ENCODE peak calls at places on chromosomes 2 and 18, in nine cellular contexts. N is GM04504, U is activated T-cell treated with anti-CD3 and anti-CD28 coated beads for 1 hour, O is endothelial cell of umbilical vein, V is A549, C is Peyer's patch, M is astrocyte of the spinal cord, D is occipital lobe, K is GDM1. H is an unnamed sample.

GRCh38 chr18:68803371-68803770 is 5.5 kb downstream of the CCDC102B start:
- DNase-seq in M (peak; percentile 84), N (peak; percentile 88), D (peak; percentile 1), V (no peak), C (peak; percentile 46), U (no peak), K (no peak), O (no peak), H (no peak)

GRCh38 chr2:170816499-170817246 is at the start of gene GAD1:
- DNase-seq in K (peak; percentile 44), O (peak; percentile 63), V (peak; percentile 56), M (peak; percentile 32), C (peak; percentile 72), D (no peak), U (no peak), N (no peak), H (peak; percentile 87)

GRCh38 chr2:128473175-128474013 is 154.7 kb upstream of the HS6ST1 start:
- DNase-seq in C (no peak), V (no peak), O (no peak), D (no peak), M (peak; percentile 2), N (peak; percentile 66), K (peak; percentile 98), U (no peak), H (peak; percentile 76)

GRCh38 chr2:148302526-148302925 is 281.6 kb downstream of the MBD5 start:
- DNase-seq in U (no peak), N (no peak), D (no peak), O (no peak), V (no peak), K (no peak), C (no peak), M (no peak), H (no peak)

GRCh38 chr2:43890855-43891254 is 52.1 kb downstream of the ABCG8 start:
- DNase-seq in M (peak; percentile 43), U (no peak), C (no peak), O (no peak), D (no peak), V (no peak), N (no peak), K (no peak), H (no peak)

GRCh38 chr2:121790276-121790956 is 35.0 kb downstream of the TSN start:
- DNase-seq in C (no peak), M (peak; percentile 87), O (no peak), D (no peak), U (no peak), K (no peak), V (peak; percentile 43), N (peak; percentile 66), H (no peak)

GRCh38 chr2:60629801-60630385 is 76.4 kb upstream of the BCL11A start:
- DNase-seq in D (no peak), M (no peak), V (no peak), O (no peak), C (no peak), K (no peak), U (no peak), N (no peak), H (no peak)

GRCh38 chr2:182827182-182827879 is 39.1 kb downstream of the FRZB start:
- DNase-seq in V (no peak), D (no peak), C (no peak), M (peak; percentile 45), N (no peak), U (no peak), K (no peak), O (no peak), H (no peak)

GRCh38 chr2:226585130-226585561 is 214.5 kb downstream of the IRS1 start:
- DNase-seq in O (no peak), K (no peak), D (no peak), N (no peak), U (no peak), M (no peak), V (no peak), C (no peak), H (no peak)

GRCh38 chr2:52368141-52368540 is 1336.2 kb upstream of the NRXN1 start:
- DNase-seq in D (no peak), V (no peak), O (no peak), K (no peak), C (no peak), U (no peak), N (no peak), M (no peak), H (no peak)

GRCh38 chr2:216636570-216637450 is 3.6 kb downstream of the IGFBP2 start:
- DNase-seq in D (peak; percentile 38), V (peak; percentile 67), M (peak; percentile 62), N (no peak), K (no peak), U (no peak), O (peak; percentile 44), C (peak; percentile 83), H (peak; percentile 27)

GRCh38 chr2:114661926-114662670 is 219.7 kb downstream of the DPP10 start:
- DNase-seq in N (no peak), K (no peak), U (no peak), M (no peak), V (no peak), C (peak; percentile 44), D (peak; percentile 11), O (no peak), H (peak; percentile 28)

GRCh38 chr2:96153291-96153713 is 8.1 kb upstream of the DUSP2 start:
- DNase-seq in U (no peak), C (no peak), N (no peak), O (no peak), V (no peak), M (no peak), D (no peak), K (no peak), H (no peak)

GRCh38 chr2:1538663-1539062 is 125.4 kb downstream of the TPO start:
- DNase-seq in V (peak; percentile 53), C (no peak), U (no peak), K (no peak), O (no peak), N (no peak), D (no peak), M (peak; percentile 22), H (peak; percentile 38)

GRCh38 chr2:231708773-231709635 is 679 bp downstream of the PTMA start:
- DNase-seq in K (no peak), V (no peak), D (peak; percentile 47), C (peak; percentile 74), O (peak; percentile 46), N (no peak), M (peak; percentile 35), U (peak; percentile 48), H (peak; percentile 69)

GRCh38 chr2:191051825-191052778 is 38.1 kb upstream of the STAT1 start:
- DNase-seq in U (no peak), K (peak; percentile 31), D (no peak), M (peak; percentile 71), C (no peak), O (peak; percentile 75), V (no peak), N (no peak), H (peak; percentile 26)

GRCh38 chr2:236947294-236947693 is 138.4 kb upstream of the COPS8 start:
- DNase-seq in M (no peak), C (no peak), D (no peak), V (no peak), U (no peak), O (no peak), K (no peak), N (no peak), H (no peak)

GRCh38 chr2:48395658-48396057 is 134.3 kb upstream of the STON1 start:
- DNase-seq in C (no peak), D (no peak), O (no peak), N (no peak), U (no peak), M (no peak), K (no peak), V (no peak), H (no peak)

GRCh38 chr18:44819944-44820510 is 139.3 kb downstream of the SETBP1 start:
- DNase-seq in M (no peak), N (no peak), K (no peak), U (no peak), O (no peak), V (no peak), C (no peak), D (no peak), H (no peak)

GRCh38 chr2:101120124-101120996 is 30.8 kb downstream of the TBC1D8 start:
- DNase-seq in U (no peak), D (no peak), K (no peak), V (peak; percentile 49), M (peak; percentile 61), O (peak; percentile 76), N (peak; percentile 51), C (peak; percentile 83), H (no peak)

GRCh38 chr2:48209214-48209885 is 303.1 kb upstream of the FBXO11 start:
- DNase-seq in C (no peak), M (no peak), O (peak; percentile 53), D (no peak), V (no peak), K (no peak), N (peak; percentile 23), U (no peak), H (no peak)

GRCh38 chr18:26082475-26082874 is 7.9 kb downstream of the SS18 start:
- DNase-seq in C (no peak), N (no peak), U (no peak), M (peak; percentile 22), O (no peak), V (no peak), K (no peak), D (no peak), H (no peak)

GRCh38 chr18:12886498-12887126 is 2.6 kb upstream of the PTPN2 start:
- DNase-seq in K (no peak), N (no peak), D (no peak), O (no peak), M (no peak), V (no peak), U (no peak), C (no peak), H (peak; percentile 28)

GRCh38 chr2:40642726-40643125 is 190.8 kb upstream of the SLC8A1 start:
- DNase-seq in K (no peak), U (no peak), O (no peak), D (no peak), N (no peak), M (no peak), C (no peak), V (no peak), H (no peak)

GRCh38 chr2:26462100-26462499 is 15.8 kb downstream of the OTOF start:
- DNase-seq in U (no peak), C (no peak), K (no peak), V (no peak), M (no peak), D (no peak), O (no peak), N (no peak), H (peak; percentile 2)

GRCh38 chr18:70221156-70221910 is 15.8 kb upstream of the RTTN start:
- DNase-seq in N (no peak), M (no peak), C (no peak), O (no peak), V (no peak), D (peak; percentile 21), K (no peak), U (no peak), H (no peak)

GRCh38 chr2:218578272-218578877 is 9.7 kb downstream of the CNOT9 start:
- DNase-seq in V (no peak), C (no peak), D (no peak), O (no peak), K (no peak), M (no peak), U (no peak), N (no peak), H (no peak)

GRCh38 chr18:23369231-23369630 is 83.9 kb upstream of the RIOK3 start:
- DNase-seq in O (peak; percentile 77), D (no peak), N (no peak), V (no peak), C (no peak), K (no peak), M (no peak), U (no peak), H (no peak)

GRCh38 chr18:58364867-58365533 is 263.9 kb downstream of the ALPK2 start:
- DNase-seq in O (no peak), D (no peak), U (no peak), K (no peak), M (peak; percentile 89), N (peak; percentile 28), C (no peak), V (no peak), H (no peak)

GRCh38 chr18:23166863-23167531 is 31.7 kb downstream of the CABLES1 start:
- DNase-seq in D (no peak), U (no peak), O (peak; percentile 50), K (no peak), N (no peak), V (no peak), C (no peak), M (no peak), H (no peak)

GRCh38 chr18:44715841-44716240 is 35.2 kb downstream of the SETBP1 start:
- DNase-seq in K (no peak), V (no peak), C (no peak), U (no peak), O (no peak), M (no peak), D (no peak), N (no peak), H (no peak)